ENCODE peak calls at places on chromosome 1, in four cellular contexts. Q is T-helper 2 cell, I is tibial artery, D is MV-4-11. L is an unnamed sample.

GRCh38 chr1:18928985-18929384 is 26.6 kb upstream of the ALDH4A1 start:
- DNase-seq in Q (no peak), I (no peak), D (no peak), L (no peak)

GRCh38 chr1:32464191-32464715 is 619 bp upstream of the ZBTB8B start:
- DNase-seq in Q (no peak), I (no peak), D (no peak), L (peak)

GRCh38 chr1:45887156-45887842 is 83.9 kb downstream of the MAST2 start:
- DNase-seq in Q (no peak), I (no peak), D (no peak), L (no peak)

GRCh38 chr1:88224940-88225339 is 459.1 kb upstream of the PKN2 start:
- DNase-seq in Q (no peak), I (no peak), D (no peak), L (no peak)

GRCh38 chr1:212951058-212951923 is 950 bp downstream of the VASH2 start:
- DNase-seq in Q (no peak), I (no peak), D (no peak), L (peak)

GRCh38 chr1:56216173-56216572 is 363.2 kb downstream of the PLPP3 start:
- DNase-seq in Q (no peak), I (peak), D (no peak), L (peak)

GRCh38 chr1:194004146-194004545 is 817.7 kb upstream of the B3GALT2 start:
- DNase-seq in Q (no peak), I (no peak), D (no peak), L (no peak)

GRCh38 chr1:67785847-67786753 is 47.2 kb downstream of the GNG12 start:
- DNase-seq in Q (no peak), I (no peak), D (no peak), L (no peak)

GRCh38 chr1:44646276-44646675 is 28.0 kb downstream of the TMEM53 start:
- DNase-seq in Q (no peak), I (no peak), D (no peak), L (no peak)

GRCh38 chr1:85623061-85623471 is 42.5 kb downstream of the CCN1 start:
- DNase-seq in Q (no peak), I (no peak), D (peak), L (peak)

GRCh38 chr1:97791251-97791650 is 129.6 kb downstream of the DPYD start:
- DNase-seq in Q (no peak), I (no peak), D (no peak), L (no peak)